ENCODE peak calls at places on chromosomes 6 and 20, in four cellular contexts. Z, W, K and T are unnamed samples.
A peak's percentile ranks its signal among the peaks of the same experiment; 100 is the strongest.

GRCh38 chr6:42017021-42017643 is 33.2 kb upstream of the TAF8 start:
- DNase-seq in Z (no peak), W (no peak), K (no peak), T (no peak)

GRCh38 chr20:22227301-22227700 is 357.1 kb downstream of the FOXA2 start:
- DNase-seq in Z (no peak), W (no peak), K (no peak), T (no peak)

GRCh38 chr6:49565261-49565660 is 14.8 kb downstream of the C6orf141 start:
- DNase-seq in Z (no peak), W (no peak), K (no peak), T (no peak)

GRCh38 chr6:5078121-5078695 is 6.9 kb upstream of the PPP1R3G start:
- DNase-seq in Z (no peak), W (no peak), K (peak; percentile 34), T (no peak)

GRCh38 chr6:13717787-13718458 is 6.3 kb upstream of the RANBP9 start:
- DNase-seq in Z (no peak), W (no peak), K (no peak), T (no peak)

GRCh38 chr20:10584319-10584812 is 89.4 kb downstream of the JAG1 start:
- DNase-seq in Z (no peak), W (no peak), K (no peak), T (no peak)

GRCh38 chr6:45118684-45119230 is 209.4 kb upstream of the RUNX2 start:
- DNase-seq in Z (no peak), W (no peak), K (no peak), T (no peak)

GRCh38 chr6:9085054-9085746 is 649.9 kb upstream of the SLC35B3 start:
- DNase-seq in Z (no peak), W (no peak), K (no peak), T (no peak)

GRCh38 chr20:11980263-11980662 is 62.6 kb downstream of the BTBD3 start:
- DNase-seq in Z (no peak), W (no peak), K (no peak), T (no peak)

GRCh38 chr6:147078106-147078505 is 126.1 kb upstream of the STXBP5 start:
- DNase-seq in Z (no peak), W (no peak), K (no peak), T (no peak)

GRCh38 chr6:3032986-3033385 is 33.3 kb downstream of the NQO2 start:
- DNase-seq in Z (no peak), W (no peak), K (no peak), T (no peak)

GRCh38 chr6:164106345-164106769 is 691.8 kb downstream of the QKI start:
- DNase-seq in Z (no peak), W (no peak), K (no peak), T (peak; percentile 75)

GRCh38 chr6:158314737-158315136 is 2.5 kb downstream of the TULP4 start:
- DNase-seq in Z (no peak), W (no peak), K (no peak), T (no peak)

GRCh38 chr6:120363429-120363828 is 970.9 kb downstream of the TBC1D32 start:
- DNase-seq in Z (no peak), W (no peak), K (no peak), T (no peak)

GRCh38 chr6:108635505-108636226 is 74.9 kb downstream of the FOXO3 start:
- DNase-seq in Z (no peak), W (peak; percentile 74), K (no peak), T (no peak)

GRCh38 chr6:30282522-30282921 is 44.2 kb upstream of the TRIM39 start:
- DNase-seq in Z (no peak), W (no peak), K (no peak), T (no peak)

GRCh38 chr20:24066075-24066700 is 77.6 kb upstream of the GGTLC1 start:
- DNase-seq in Z (no peak), W (no peak), K (no peak), T (no peak)

GRCh38 chr20:54228841-54229240 is 21.0 kb downstream of the PFDN4 start:
- DNase-seq in Z (no peak), W (no peak), K (no peak), T (no peak)

GRCh38 chr20:10064611-10065010 is 29.8 kb downstream of the ANKEF1 start:
- DNase-seq in Z (no peak), W (no peak), K (no peak), T (no peak)

GRCh38 chr6:92577077-92577719 is 842.2 kb downstream of the EPHA7 start:
- DNase-seq in Z (no peak), W (no peak), K (no peak), T (no peak)

GRCh38 chr6:39366875-39367618 is 44.5 kb upstream of the KCNK16 start:
- DNase-seq in Z (no peak), W (no peak), K (no peak), T (no peak)

GRCh38 chr6:103264020-103264419 is 1595.7 kb downstream of the HACE1 start:
- DNase-seq in Z (no peak), W (no peak), K (no peak), T (no peak)

GRCh38 chr6:133317704-133318103 is 76.5 kb downstream of the EYA4 start:
- DNase-seq in Z (no peak), W (no peak), K (no peak), T (no peak)

GRCh38 chr6:136405410-136406029 is 115.9 kb upstream of the BCLAF1 start:
- DNase-seq in Z (no peak), W (peak; percentile 51), K (no peak), T (no peak)

GRCh38 chr6:107192739-107193296 is 77.5 kb upstream of the BEND3 start:
- DNase-seq in Z (no peak), W (no peak), K (no peak), T (peak; percentile 59)

GRCh38 chr6:139436521-139437348 is 62.3 kb upstream of the CITED2 start:
- DNase-seq in Z (no peak), W (no peak), K (no peak), T (no peak)

GRCh38 chr20:57467742-57468141 is 57.2 kb downstream of the CTCFL start:
- DNase-seq in Z (no peak), W (peak; percentile 18), K (no peak), T (peak; percentile 58)

GRCh38 chr20:4617019-4617418 is 104.7 kb upstream of the PRND start:
- DNase-seq in Z (no peak), W (no peak), K (no peak), T (no peak)

GRCh38 chr6:66128238-66128637 is 421.2 kb upstream of the EYS start:
- DNase-seq in Z (no peak), W (no peak), K (no peak), T (no peak)

GRCh38 chr6:33593414-33593727 is 13.3 kb upstream of the BAK1 start:
- DNase-seq in Z (no peak), W (no peak), K (no peak), T (no peak)

DNA sequence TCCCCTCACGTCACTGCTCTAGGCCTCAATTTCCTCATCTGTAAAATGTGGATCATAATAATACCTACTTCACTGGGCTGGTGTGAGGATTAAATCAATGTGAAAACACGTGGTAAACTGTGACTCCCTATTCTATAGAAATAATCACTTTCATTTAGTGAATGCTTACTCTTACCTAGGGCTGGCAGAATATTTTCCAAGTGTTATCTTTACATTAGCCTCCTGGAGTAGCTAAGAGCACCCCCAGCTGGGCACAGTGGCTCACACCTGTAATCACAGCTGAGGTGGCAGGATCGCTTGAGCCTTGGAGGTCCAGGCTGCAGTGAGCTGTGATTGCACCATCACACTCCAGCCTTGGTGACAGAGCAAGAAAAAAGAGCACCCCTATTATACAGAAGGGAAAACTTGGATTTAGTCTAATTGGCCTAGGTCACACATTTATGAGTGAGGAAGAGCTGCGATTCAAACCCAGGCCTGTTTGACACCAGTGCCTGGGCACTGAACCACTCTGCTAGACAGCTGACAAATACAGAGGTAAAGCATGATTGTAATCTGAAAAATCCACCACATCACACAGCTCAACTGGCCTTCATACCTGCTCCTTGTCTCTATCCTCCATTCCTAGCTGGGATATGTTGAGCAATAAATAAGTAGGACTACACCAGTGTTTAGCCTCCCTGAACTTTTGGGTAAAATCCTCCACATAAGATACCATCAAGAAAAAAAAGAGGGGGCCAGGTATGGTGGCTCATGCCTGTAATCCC is 1.4 kb upstream of the SNTA1 start:
- DNase-seq in Z (no peak), W (no peak), K (no peak), T (peak; percentile 72)
- H3K4me3 ChIP-seq in Z (no peak overlapping the region), W (peak overlapping the region; percentile 78), K (peak overlapping the region; percentile 57), T (peak overlapping the region; percentile 83)

DNA sequence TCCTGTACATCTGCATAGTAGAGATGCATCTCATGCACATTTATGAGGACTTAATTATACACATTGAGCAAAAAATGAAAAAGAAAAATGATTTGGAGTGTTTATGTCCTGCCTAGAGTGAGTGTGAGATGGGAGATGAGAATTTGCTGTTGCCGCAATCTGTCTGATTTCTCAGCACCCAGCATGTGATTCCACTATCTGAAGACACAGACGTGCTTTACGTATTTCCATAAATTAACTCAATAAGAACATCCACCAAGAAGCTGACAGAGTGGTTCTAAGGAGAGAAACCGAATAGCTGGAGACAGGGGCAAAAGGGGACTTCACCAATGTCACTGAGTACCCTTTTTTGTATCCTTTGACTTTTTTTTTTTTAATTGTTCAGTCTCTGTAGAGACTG is 15.2 kb downstream of the EDEM2 start:
- DNase-seq in Z (no peak), W (no peak), K (no peak), T (no peak)
- TF ChIP-seq CTCF in Z (no peak), W (no peak), K (no peak), T (no peak)

GRCh38 chr6:113320653-113321052 is 536.5 kb upstream of the MARCKS start:
- DNase-seq in Z (no peak), W (no peak), K (no peak), T (no peak)

GRCh38 chr6:113315068-113315467 is 542.1 kb upstream of the MARCKS start:
- DNase-seq in Z (no peak), W (no peak), K (no peak), T (no peak)

GRCh38 chr6:113315879-113316278 is 541.3 kb upstream of the MARCKS start:
- DNase-seq in Z (no peak), W (no peak), K (no peak), T (no peak)

GRCh38 chr6:113317870-113318269 is 539.3 kb upstream of the MARCKS start:
- DNase-seq in Z (no peak), W (no peak), K (no peak), T (no peak)

DNA sequence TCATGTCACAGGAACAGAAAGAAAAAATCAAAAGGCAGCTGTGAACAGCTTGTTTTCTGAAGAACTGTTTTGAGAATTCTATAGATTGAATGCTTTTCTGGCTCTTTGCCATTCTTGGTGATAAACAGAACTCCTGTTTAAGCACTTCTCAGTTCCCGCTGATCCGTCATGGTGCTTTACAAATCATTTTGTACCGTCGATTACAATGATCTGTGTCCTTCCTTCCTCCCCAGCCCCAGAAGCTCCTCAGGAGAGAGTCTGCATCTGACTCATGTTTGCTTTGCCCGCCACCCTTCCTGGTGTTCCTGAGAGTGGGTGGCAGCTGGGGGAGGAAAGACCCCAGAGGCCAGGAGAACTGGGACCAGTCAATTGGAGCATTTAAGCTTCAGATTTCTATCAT is 538.6 kb upstream of the MARCKS start:
- DNase-seq in Z (no peak), W (no peak), K (no peak), T (no peak)
- H3K4me1 ChIP-seq in Z (no peaks in the 10 kb centered on the region), W (no peaks in the 10 kb centered on the region), K (no peaks in the 10 kb centered on the region), T (no peaks in the 10 kb centered on the region)

DNA sequence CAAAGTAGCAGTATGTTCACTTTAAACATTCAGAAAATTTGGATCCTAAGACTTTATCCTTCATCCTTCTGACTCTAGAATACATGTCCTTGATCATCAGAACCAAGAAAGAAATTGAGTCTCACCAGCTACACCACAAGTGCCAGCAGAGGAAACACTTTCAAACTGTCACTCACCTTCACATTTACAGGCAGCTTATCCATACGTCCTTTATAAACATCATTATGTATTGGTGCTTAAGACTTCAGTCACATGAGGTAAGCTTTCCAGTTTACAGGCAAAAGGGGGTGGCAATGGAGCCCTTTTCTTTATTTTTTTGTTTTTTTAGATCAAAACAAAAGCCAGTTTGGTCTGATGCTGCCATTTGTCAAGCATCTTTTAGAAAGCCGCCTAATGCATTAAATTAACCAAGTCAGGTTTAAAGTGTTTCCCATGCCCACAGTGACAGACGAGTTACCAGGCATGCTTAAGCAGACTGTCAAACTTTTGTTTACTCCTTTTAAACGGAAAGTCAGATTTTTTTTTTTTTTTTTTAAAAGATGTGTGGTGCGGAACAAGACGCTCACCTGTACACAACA is 984 bp upstream of the BRPF3 start:
- DNase-seq in Z (no peak), W (no peak), K (no peak), T (no peak)
- H3K4me3 ChIP-seq in Z (peak overlapping the region; percentile 81), W (peak overlapping the region; percentile 66), K (peak overlapping the region; percentile 53), T (peak overlapping the region; percentile 68)